ENCODE peak calls at places on chromosomes 5 and 9, in seven cellular contexts. L, Z, T, I, A, M and S are unnamed samples.

GRCh38 chr9:129309906-129310305 is 131.8 kb upstream of the IER5L start:
- DNase-seq in L (no peak), Z (no peak), T (no peak), I (no peak), A (no peak), M (no peak), S (no peak)

GRCh38 chr5:56155992-56156584 is 77.0 kb downstream of the ANKRD55 start:
- DNase-seq in L (peak; percentile 74), Z (no peak), T (no peak), I (no peak), A (no peak), M (no peak), S (no peak)

GRCh38 chr5:150645070-150645700 is 4.7 kb downstream of the SYNPO start:
- DNase-seq in L (peak; percentile 84), Z (no peak), T (peak; percentile 82), I (no peak), A (peak; percentile 83), M (no peak), S (peak; percentile 96)

GRCh38 chr9:128107260-128107970 is 20.1 kb downstream of the PTGES2 start:
- DNase-seq in L (no peak), Z (no peak), T (no peak), I (no peak), A (no peak), M (no peak), S (no peak)

GRCh38 chr9:111423389-111423788 is 60.8 kb downstream of the ECPAS start:
- DNase-seq in L (no peak), Z (no peak), T (no peak), I (no peak), A (no peak), M (no peak), S (no peak)

GRCh38 chr5:114335391-114335790 is 26.5 kb upstream of the KCNN2 start:
- DNase-seq in L (no peak), Z (no peak), T (no peak), I (no peak), A (no peak), M (no peak), S (no peak)

GRCh38 chr5:15525679-15526275 is 25.8 kb downstream of the FBXL7 start:
- DNase-seq in L (no peak), Z (no peak), T (no peak), I (no peak), A (no peak), M (no peak), S (no peak)

GRCh38 chr9:98860871-98861293 is 53.4 kb downstream of the GALNT12 start:
- DNase-seq in L (peak; percentile 74), Z (no peak), T (peak; percentile 67), I (no peak), A (peak; percentile 96), M (no peak), S (peak; percentile 98)

GRCh38 chr5:10291736-10292135 is 16.0 kb downstream of the CMBL start:
- DNase-seq in L (no peak), Z (no peak), T (no peak), I (no peak), A (no peak), M (no peak), S (no peak)

GRCh38 chr5:134077926-134078580 is 36.4 kb upstream of the TCF7 start:
- DNase-seq in L (no peak), Z (no peak), T (no peak), I (no peak), A (no peak), M (no peak), S (no peak)

GRCh38 chr5:78644741-78645300 is 3.8 kb downstream of the LHFPL2 start:
- DNase-seq in L (no peak), Z (no peak), T (no peak), I (no peak), A (no peak), M (no peak), S (no peak)

GRCh38 chr5:109983135-109983534 is 293.4 kb downstream of the MAN2A1 start:
- DNase-seq in L (no peak), Z (no peak), T (no peak), I (no peak), A (peak; percentile 14), M (no peak), S (no peak)

GRCh38 chr5:65862384-65862783 is 64.0 kb upstream of the ERBIN start:
- DNase-seq in L (no peak), Z (no peak), T (no peak), I (no peak), A (no peak), M (no peak), S (no peak)

GRCh38 chr5:60806591-60807243 is 37.4 kb downstream of the ELOVL7 start:
- DNase-seq in L (no peak), Z (no peak), T (no peak), I (no peak), A (no peak), M (no peak), S (no peak)

GRCh38 chr5:171989946-171990712 is 16.3 kb downstream of the FBXW11 start:
- DNase-seq in L (no peak), Z (no peak), T (no peak), I (no peak), A (no peak), M (no peak), S (peak; percentile 27)

GRCh38 chr9:68896495-68896894 is 117.4 kb downstream of the PRKACG start:
- DNase-seq in L (no peak), Z (no peak), T (no peak), I (no peak), A (no peak), M (no peak), S (no peak)

GRCh38 chr5:81856948-81857928 is 106.3 kb upstream of the SSBP2 start:
- DNase-seq in L (peak; percentile 77), Z (no peak), T (peak; percentile 64), I (no peak), A (no peak), M (no peak), S (no peak)

GRCh38 chr9:1875921-1876448 is 139.2 kb upstream of the SMARCA2 start:
- DNase-seq in L (peak; percentile 44), Z (no peak), T (no peak), I (no peak), A (no peak), M (no peak), S (no peak)

GRCh38 chr5:393846-394275 is 49.1 kb upstream of the EXOC3 start:
- DNase-seq in L (no peak), Z (no peak), T (peak; percentile 53), I (no peak), A (no peak), M (no peak), S (no peak)

GRCh38 chr5:14349029-14349428 is 205.9 kb downstream of the TRIO start:
- DNase-seq in L (no peak), Z (no peak), T (no peak), I (no peak), A (no peak), M (no peak), S (no peak)

GRCh38 chr9:115207003-115207837 is 89.3 kb upstream of the TNC start:
- DNase-seq in L (peak; percentile 47), Z (no peak), T (peak; percentile 94), I (no peak), A (no peak), M (no peak), S (peak; percentile 48)

GRCh38 chr9:12813960-12814876 is 39.4 kb downstream of the LURAP1L start:
- DNase-seq in L (peak; percentile 50), Z (no peak), T (peak; percentile 15), I (no peak), A (peak; percentile 98), M (peak; percentile 97), S (peak; percentile 100)

GRCh38 chr5:15425802-15426201 is 74.2 kb upstream of the FBXL7 start:
- DNase-seq in L (no peak), Z (no peak), T (peak; percentile 40), I (no peak), A (no peak), M (no peak), S (peak; percentile 1)

GRCh38 chr9:128716581-128717254 is 7.2 kb downstream of the ZDHHC12 start:
- DNase-seq in L (peak; percentile 33), Z (no peak), T (no peak), I (no peak), A (no peak), M (no peak), S (no peak)

GRCh38 chr9:83999141-83999918 is 18.7 kb downstream of the RMI1 start:
- DNase-seq in L (no peak), Z (no peak), T (no peak), I (no peak), A (no peak), M (no peak), S (no peak)

GRCh38 chr5:140725799-140726471 is 25.7 kb downstream of the ZMAT2 start:
- DNase-seq in L (peak; percentile 51), Z (peak; percentile 42), T (peak; percentile 89), I (peak; percentile 60), A (peak; percentile 79), M (peak; percentile 96), S (peak; percentile 88)
- H3K4me3 ChIP-seq in L (no peak overlapping the region), Z (peak overlapping the region; percentile 15), T (peak overlapping the region; percentile 2), I (peak overlapping the region; percentile 58), A (peak overlapping the region; percentile 54), M (peak overlapping the region; percentile 45), S (peak overlapping the region; percentile 61)

GRCh38 chr5:77322406-77322805 is 111.9 kb downstream of the PDE8B start:
- DNase-seq in L (no peak), Z (no peak), T (peak; percentile 77), I (no peak), A (no peak), M (no peak), S (no peak)

GRCh38 chr5:77321793-77322394 is 111.4 kb downstream of the PDE8B start:
- DNase-seq in L (no peak), Z (no peak), T (peak; percentile 72), I (no peak), A (no peak), M (no peak), S (no peak)

GRCh38 chr5:77318060-77318459 is 107.6 kb downstream of the PDE8B start:
- DNase-seq in L (no peak), Z (no peak), T (no peak), I (no peak), A (no peak), M (no peak), S (no peak)

GRCh38 chr5:77316871-77317661 is 106.6 kb downstream of the PDE8B start:
- DNase-seq in L (peak; percentile 61), Z (no peak), T (no peak), I (no peak), A (no peak), M (no peak), S (peak; percentile 23)

DNA sequence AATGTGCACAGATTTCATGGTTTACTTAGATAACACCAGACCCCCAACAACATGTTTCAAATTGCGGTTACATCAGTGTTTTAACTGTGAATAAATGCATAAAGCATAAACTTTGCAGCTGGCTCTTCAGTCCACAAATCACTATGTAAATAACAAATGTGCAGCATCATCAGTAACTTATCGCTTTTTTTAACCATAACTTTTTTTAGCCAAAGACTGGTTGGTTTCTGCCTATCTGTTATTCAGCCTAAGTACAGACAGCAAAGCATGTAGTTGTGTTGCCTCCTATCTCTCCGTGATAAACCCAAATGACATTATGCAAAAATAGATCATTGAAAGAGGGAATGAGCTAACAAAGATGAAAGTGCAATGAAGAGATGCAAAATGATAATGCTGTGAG is 108.7 kb downstream of the PDE8B start:
- DNase-seq in L (no peak), Z (no peak), T (peak; percentile 19), I (no peak), A (no peak), M (no peak), S (peak; percentile 26)
- H3K4me3 ChIP-seq in L (no peak overlapping the region), Z (no peak overlapping the region), T (no peak overlapping the region), I (no peak overlapping the region), A (no peak overlapping the region), M (no peak overlapping the region), S (no peak overlapping the region)

GRCh38 chr9:133427658-133428348 is 5.6 kb downstream of the ADAMTS13 start:
- DNase-seq in L (no peak), Z (no peak), T (peak; percentile 30), I (no peak), A (no peak), M (no peak), S (no peak)
- H3K4me3 ChIP-seq in L (no peak overlapping the region), Z (no peak overlapping the region), T (peak overlapping the region; percentile 16), I (no peak overlapping the region), A (no peak overlapping the region), M (no peak overlapping the region), S (peak overlapping the region; percentile 37)

GRCh38 chr5:177399903-177400868 is at the start of gene PFN3:
- DNase-seq in L (no peak), Z (no peak), T (no peak), I (no peak), A (no peak), M (no peak), S (peak; percentile 45)
- H3K4me3 ChIP-seq in L (no peak within 1 kb of the TSS), Z (no peak within 1 kb of the TSS), T (no peak within 1 kb of the TSS), I (no peak within 1 kb of the TSS), A (no peak within 1 kb of the TSS), M (no peak within 1 kb of the TSS), S (no peak within 1 kb of the TSS)